ENCODE peak calls at places on chromosomes 1 and 21, in nine cellular contexts. Z is stimulated activated CD4-positive, alpha-beta T cell treated with anti-CD3 and anti-CD28 coated beads, Interleukin-1b, Interleukin-23, amount 100 ng/mL, for 4 hours; P is neural crest cell; Q is NCI-H1105 treated with DMSO at 0.1 percent for 48 hours; Y is NCI-H2029 treated with DMSO at 0.1 percent for 48 hours; R is NCI-H1436; D is hippocampal formation; G is substantia nigra; S is HS-27A. L is an unnamed sample.
A peak's percentile ranks its signal among the peaks of the same experiment; 100 is the strongest.

GRCh38 chr1:47243910-47244309 is 11.9 kb upstream of the TAL1 start:
- DNase-seq in Z (no peak), P (no peak), Q (no peak), Y (no peak), R (no peak), D (no peak), G (no peak), S (no peak), L (no peak)

GRCh38 chr1:192763243-192763642 is 45.6 kb upstream of the RGS2 start:
- DNase-seq in Z (no peak), P (no peak), Q (no peak), Y (no peak), R (no peak), D (no peak), G (no peak), S (no peak), L (no peak)

GRCh38 chr1:114094675-114095074 is 59.0 kb downstream of the SYT6 start:
- DNase-seq in Z (no peak), P (no peak), Q (no peak), Y (no peak), R (no peak), D (no peak), G (no peak), S (no peak), L (no peak)

GRCh38 chr21:38234395-38235142 is 22.2 kb upstream of the KCNJ15 start:
- DNase-seq in Z (no peak), P (no peak), Q (no peak), Y (peak; percentile 11), R (no peak), D (no peak), G (no peak), S (no peak), L (no peak)

GRCh38 chr1:37391181-37391949 is 83.0 kb upstream of the ZC3H12A start:
- DNase-seq in Z (no peak), P (no peak), Q (peak; percentile 97), Y (peak; percentile 97), R (peak; percentile 81), D (no peak), G (no peak), S (no peak), L (peak; percentile 86)

GRCh38 chr1:45089711-45090110 is 77.7 kb downstream of the UROD start:
- DNase-seq in Z (no peak), P (no peak), Q (no peak), Y (no peak), R (no peak), D (no peak), G (no peak), S (no peak), L (no peak)

GRCh38 chr1:15770313-15770962 is 11.8 kb downstream of the FBLIM1 start:
- DNase-seq in Z (no peak), P (no peak), Q (no peak), Y (no peak), R (no peak), D (no peak), G (no peak), S (no peak), L (no peak)

GRCh38 chr1:228095161-228095560 is 8.0 kb downstream of the C1orf35 start:
- DNase-seq in Z (no peak), P (no peak), Q (no peak), Y (no peak), R (no peak), D (no peak), G (no peak), S (no peak), L (no peak)

GRCh38 chr1:150976879-150977694 is 2.5 kb upstream of the CERS2 start:
- DNase-seq in Z (peak; percentile 59), P (no peak), Q (no peak), Y (no peak), R (no peak), D (peak; percentile 46), G (peak; percentile 72), S (peak; percentile 87), L (no peak)

GRCh38 chr1:97886199-97886598 is 34.6 kb downstream of the DPYD start:
- DNase-seq in Z (no peak), P (no peak), Q (no peak), Y (no peak), R (no peak), D (no peak), G (no peak), S (no peak), L (no peak)

GRCh38 chr1:228166170-228166936 is 749 bp downstream of the IBA57 start:
- DNase-seq in Z (peak; percentile 26), P (peak; percentile 43), Q (peak; percentile 11), Y (no peak), R (peak; percentile 35), D (peak; percentile 37), G (peak; percentile 84), S (peak; percentile 8), L (peak; percentile 64)

GRCh38 chr21:33032434-33033047 is 6.8 kb downstream of the OLIG2 start:
- DNase-seq in Z (no peak), P (no peak), Q (no peak), Y (no peak), R (no peak), D (no peak), G (no peak), S (no peak), L (no peak)

GRCh38 chr1:205515781-205516253 is 11.3 kb downstream of the CDK18 start:
- DNase-seq in Z (no peak), P (no peak), Q (no peak), Y (no peak), R (no peak), D (no peak), G (no peak), S (no peak), L (no peak)

GRCh38 chr1:203127672-203128611 is at the start of gene ADORA1:
- DNase-seq in Z (no peak), P (peak; percentile 48), Q (peak; percentile 28), Y (no peak), R (peak; percentile 36), D (peak; percentile 80), G (peak; percentile 75), S (no peak), L (peak; percentile 64)

GRCh38 chr1:8752921-8753713 is 64.3 kb downstream of the RERE start:
- DNase-seq in Z (no peak), P (no peak), Q (no peak), Y (no peak), R (no peak), D (no peak), G (no peak), S (no peak), L (no peak)

GRCh38 chr1:15802234-15802965 is 5.0 kb downstream of the UQCRHL start:
- DNase-seq in Z (no peak), P (no peak), Q (no peak), Y (no peak), R (no peak), D (no peak), G (no peak), S (no peak), L (no peak)

GRCh38 chr1:28582248-28582615 is 9.8 kb upstream of the RAB42 start:
- DNase-seq in Z (no peak), P (no peak), Q (peak; percentile 50), Y (peak; percentile 28), R (no peak), D (no peak), G (no peak), S (no peak), L (peak; percentile 36)

GRCh38 chr1:76891931-76892330 is 24.7 kb downstream of the ST6GALNAC5 start:
- DNase-seq in Z (no peak), P (no peak), Q (no peak), Y (no peak), R (no peak), D (no peak), G (no peak), S (no peak), L (no peak)

GRCh38 chr1:10338047-10338446 is 60.8 kb upstream of the PGD start:
- DNase-seq in Z (peak; percentile 2), P (peak; percentile 48), Q (peak; percentile 10), Y (no peak), R (no peak), D (peak; percentile 74), G (peak; percentile 57), S (no peak), L (peak; percentile 0)

GRCh38 chr21:36200089-36200561 is 43.5 kb downstream of the DOP1B start:
- DNase-seq in Z (no peak), P (no peak), Q (no peak), Y (no peak), R (no peak), D (no peak), G (no peak), S (no peak), L (no peak)

GRCh38 chr1:68442822-68443556 is 6.8 kb downstream of the RPE65 start:
- DNase-seq in Z (no peak), P (peak; percentile 36), Q (peak; percentile 51), Y (no peak), R (peak; percentile 41), D (peak; percentile 26), G (no peak), S (peak; percentile 55), L (peak; percentile 49)

GRCh38 chr1:181011301-181012202 is 11.1 kb downstream of the STX6 start:
- DNase-seq in Z (no peak), P (no peak), Q (no peak), Y (no peak), R (no peak), D (no peak), G (no peak), S (no peak), L (no peak)

GRCh38 chr1:25575191-25575590 is 31.8 kb downstream of the LDLRAP1 start:
- DNase-seq in Z (no peak), P (no peak), Q (no peak), Y (no peak), R (no peak), D (no peak), G (no peak), S (no peak), L (no peak)

L was measured in NCI-H1694 treated with DMSO at 0.1 percent for 48 hours.